ENCODE peak calls at places on chromosomes 13 and 19, in nine cellular contexts. One of them, this sample, is unnamed.

GRCh38 chr19:1827566-1828278 is 15.6 kb upstream of the ATP8B3 start:
- DNase-seq in epithelial cell of esophagus: no peak
- DNase-seq in uterus: no peak
- DNase-seq in CD8-positive, alpha-beta T cell: no peak
- DNase-seq in breast epithelium: no peak
- DNase-seq in fibroblast of the aortic adventitia: no peak
- DNase-seq in colonic mucosa: no peak
- DNase-seq in A549: no peak
- DNase-seq in esophagus muscularis mucosa: no peak
- DNase-seq in this sample: no peak

GRCh38 chr13:73715114-73715909 is 418.9 kb downstream of the KLF12 start:
- DNase-seq in epithelial cell of esophagus: peak
- DNase-seq in uterus: no peak
- DNase-seq in CD8-positive, alpha-beta T cell: peak
- DNase-seq in breast epithelium: no peak
- DNase-seq in fibroblast of the aortic adventitia: no peak
- DNase-seq in colonic mucosa: no peak
- DNase-seq in A549: no peak
- DNase-seq in esophagus muscularis mucosa: peak
- DNase-seq in this sample: peak

GRCh38 chr13:100483836-100484381 is 104.7 kb downstream of the GGACT start:
- DNase-seq in epithelial cell of esophagus: no peak
- DNase-seq in uterus: no peak
- DNase-seq in CD8-positive, alpha-beta T cell: no peak
- DNase-seq in breast epithelium: no peak
- DNase-seq in fibroblast of the aortic adventitia: no peak
- DNase-seq in colonic mucosa: no peak
- DNase-seq in A549: no peak
- DNase-seq in esophagus muscularis mucosa: no peak
- DNase-seq in this sample: no peak

GRCh38 chr13:30789360-30789862 is 54.1 kb downstream of the ALOX5AP start:
- DNase-seq in epithelial cell of esophagus: no peak
- DNase-seq in uterus: no peak
- DNase-seq in CD8-positive, alpha-beta T cell: no peak
- DNase-seq in breast epithelium: no peak
- DNase-seq in fibroblast of the aortic adventitia: no peak
- DNase-seq in colonic mucosa: no peak
- DNase-seq in A549: no peak
- DNase-seq in esophagus muscularis mucosa: no peak
- DNase-seq in this sample: no peak

GRCh38 chr19:49499030-49499670 is 2.9 kb downstream of the RPS11 start:
- DNase-seq in epithelial cell of esophagus: no peak
- DNase-seq in uterus: no peak
- DNase-seq in CD8-positive, alpha-beta T cell: peak
- DNase-seq in breast epithelium: no peak
- DNase-seq in fibroblast of the aortic adventitia: no peak
- DNase-seq in colonic mucosa: no peak
- DNase-seq in A549: no peak
- DNase-seq in esophagus muscularis mucosa: no peak
- DNase-seq in this sample: no peak

GRCh38 chr19:18998276-18998675 is 35.0 kb downstream of the SUGP2 start:
- DNase-seq in epithelial cell of esophagus: no peak
- DNase-seq in uterus: no peak
- DNase-seq in CD8-positive, alpha-beta T cell: no peak
- DNase-seq in breast epithelium: no peak
- DNase-seq in fibroblast of the aortic adventitia: no peak
- DNase-seq in colonic mucosa: no peak
- DNase-seq in A549: no peak
- DNase-seq in esophagus muscularis mucosa: no peak
- DNase-seq in this sample: no peak

GRCh38 chr19:52020506-52020905 is 7.7 kb downstream of the ZNF614 start:
- DNase-seq in epithelial cell of esophagus: no peak
- DNase-seq in uterus: no peak
- DNase-seq in CD8-positive, alpha-beta T cell: no peak
- DNase-seq in breast epithelium: no peak
- DNase-seq in fibroblast of the aortic adventitia: no peak
- DNase-seq in colonic mucosa: no peak
- DNase-seq in A549: no peak
- DNase-seq in esophagus muscularis mucosa: no peak
- DNase-seq in this sample: no peak

GRCh38 chr19:10332158-10332964 is 968 bp downstream of the RAVER1 start:
- DNase-seq in epithelial cell of esophagus: no peak
- DNase-seq in uterus: no peak
- DNase-seq in CD8-positive, alpha-beta T cell: no peak
- DNase-seq in breast epithelium: no peak
- DNase-seq in fibroblast of the aortic adventitia: no peak
- DNase-seq in colonic mucosa: peak
- DNase-seq in A549: no peak
- DNase-seq in esophagus muscularis mucosa: no peak
- DNase-seq in this sample: no peak

GRCh38 chr19:18443406-18443805 is 5.5 kb upstream of the ISYNA1 start:
- DNase-seq in epithelial cell of esophagus: no peak
- DNase-seq in uterus: no peak
- DNase-seq in CD8-positive, alpha-beta T cell: no peak
- DNase-seq in breast epithelium: no peak
- DNase-seq in fibroblast of the aortic adventitia: no peak
- DNase-seq in colonic mucosa: no peak
- DNase-seq in A549: no peak
- DNase-seq in esophagus muscularis mucosa: no peak
- DNase-seq in this sample: no peak

GRCh38 chr13:48874165-48874564 is 101.5 kb upstream of the FNDC3A start:
- DNase-seq in epithelial cell of esophagus: no peak
- DNase-seq in uterus: no peak
- DNase-seq in CD8-positive, alpha-beta T cell: no peak
- DNase-seq in breast epithelium: no peak
- DNase-seq in fibroblast of the aortic adventitia: no peak
- DNase-seq in colonic mucosa: peak
- DNase-seq in A549: no peak
- DNase-seq in esophagus muscularis mucosa: no peak
- DNase-seq in this sample: no peak

GRCh38 chr13:37587236-37587635 is 11.3 kb downstream of the POSTN start:
- DNase-seq in epithelial cell of esophagus: no peak
- DNase-seq in uterus: no peak
- DNase-seq in CD8-positive, alpha-beta T cell: no peak
- DNase-seq in breast epithelium: no peak
- DNase-seq in fibroblast of the aortic adventitia: no peak
- DNase-seq in colonic mucosa: no peak
- DNase-seq in A549: no peak
- DNase-seq in esophagus muscularis mucosa: no peak
- DNase-seq in this sample: no peak

GRCh38 chr13:37392389-37392788 is 206.2 kb downstream of the POSTN start:
- DNase-seq in epithelial cell of esophagus: no peak
- DNase-seq in uterus: no peak
- DNase-seq in CD8-positive, alpha-beta T cell: no peak
- DNase-seq in breast epithelium: no peak
- DNase-seq in fibroblast of the aortic adventitia: no peak
- DNase-seq in colonic mucosa: no peak
- DNase-seq in A549: no peak
- DNase-seq in esophagus muscularis mucosa: no peak
- DNase-seq in this sample: no peak

GRCh38 chr13:38803566-38803965 is 116.7 kb downstream of the FREM2 start:
- DNase-seq in epithelial cell of esophagus: no peak
- DNase-seq in uterus: no peak
- DNase-seq in CD8-positive, alpha-beta T cell: no peak
- DNase-seq in breast epithelium: no peak
- DNase-seq in fibroblast of the aortic adventitia: no peak
- DNase-seq in colonic mucosa: no peak
- DNase-seq in A549: no peak
- DNase-seq in esophagus muscularis mucosa: no peak
- DNase-seq in this sample: no peak

GRCh38 chr13:64753606-64754005 is 2476.5 kb downstream of the PCDH9 start:
- DNase-seq in epithelial cell of esophagus: peak
- DNase-seq in uterus: no peak
- DNase-seq in CD8-positive, alpha-beta T cell: no peak
- DNase-seq in breast epithelium: no peak
- DNase-seq in fibroblast of the aortic adventitia: peak
- DNase-seq in colonic mucosa: no peak
- DNase-seq in A549: no peak
- DNase-seq in esophagus muscularis mucosa: no peak
- DNase-seq in this sample: no peak

GRCh38 chr13:99332456-99332855 is 25.3 kb upstream of the GPR183 start:
- DNase-seq in epithelial cell of esophagus: no peak
- DNase-seq in uterus: no peak
- DNase-seq in CD8-positive, alpha-beta T cell: no peak
- DNase-seq in breast epithelium: no peak
- DNase-seq in fibroblast of the aortic adventitia: no peak
- DNase-seq in colonic mucosa: no peak
- DNase-seq in A549: no peak
- DNase-seq in esophagus muscularis mucosa: peak
- DNase-seq in this sample: no peak

GRCh38 chr19:4373601-4374441 is 26.5 kb downstream of the SH3GL1 start:
- DNase-seq in epithelial cell of esophagus: no peak
- DNase-seq in uterus: peak
- DNase-seq in CD8-positive, alpha-beta T cell: no peak
- DNase-seq in breast epithelium: no peak
- DNase-seq in fibroblast of the aortic adventitia: peak
- DNase-seq in colonic mucosa: no peak
- DNase-seq in A549: no peak
- DNase-seq in esophagus muscularis mucosa: no peak
- DNase-seq in this sample: no peak

GRCh38 chr13:39945226-39945625 is 289.8 kb downstream of the COG6 start:
- DNase-seq in epithelial cell of esophagus: peak
- DNase-seq in uterus: no peak
- DNase-seq in CD8-positive, alpha-beta T cell: no peak
- DNase-seq in breast epithelium: no peak
- DNase-seq in fibroblast of the aortic adventitia: no peak
- DNase-seq in colonic mucosa: no peak
- DNase-seq in A549: no peak
- DNase-seq in esophagus muscularis mucosa: no peak
- DNase-seq in this sample: no peak

GRCh38 chr13:24040835-24041234 is 119.7 kb upstream of the SPATA13 start:
- DNase-seq in epithelial cell of esophagus: no peak
- DNase-seq in uterus: no peak
- DNase-seq in CD8-positive, alpha-beta T cell: no peak
- DNase-seq in breast epithelium: no peak
- DNase-seq in fibroblast of the aortic adventitia: no peak
- DNase-seq in colonic mucosa: no peak
- DNase-seq in A549: no peak
- DNase-seq in esophagus muscularis mucosa: no peak
- DNase-seq in this sample: no peak
- TF ChIP-seq CTCF in epithelial cell of esophagus: no peak
- TF ChIP-seq CTCF in uterus: no peak
- TF ChIP-seq CTCF in CD8-positive, alpha-beta T cell: no peak
- TF ChIP-seq CTCF in breast epithelium: no peak
- TF ChIP-seq CTCF in fibroblast of the aortic adventitia: no peak
- TF ChIP-seq CTCF in colonic mucosa: no peak
- TF ChIP-seq CTCF in A549: no peak
- TF ChIP-seq CTCF in esophagus muscularis mucosa: no peak
- TF ChIP-seq CTCF in this sample: no peak

GRCh38 chr19:6500837-6501739 is 1.0 kb downstream of the TUBB4A start:
- DNase-seq in epithelial cell of esophagus: no peak
- DNase-seq in uterus: no peak
- DNase-seq in CD8-positive, alpha-beta T cell: no peak
- DNase-seq in breast epithelium: no peak
- DNase-seq in fibroblast of the aortic adventitia: no peak
- DNase-seq in colonic mucosa: no peak
- DNase-seq in A549: no peak
- DNase-seq in esophagus muscularis mucosa: no peak
- DNase-seq in this sample: no peak
- H3K4me3 ChIP-seq in epithelial cell of esophagus: no peak
- H3K4me3 ChIP-seq in uterus: no peak
- H3K4me3 ChIP-seq in CD8-positive, alpha-beta T cell: peak
- H3K4me3 ChIP-seq in breast epithelium: no peak
- H3K4me3 ChIP-seq in fibroblast of the aortic adventitia: no peak
- H3K4me3 ChIP-seq in colonic mucosa: no peak
- H3K4me3 ChIP-seq in A549: peak
- H3K4me3 ChIP-seq in esophagus muscularis mucosa: peak
- H3K4me3 ChIP-seq in this sample: peak

GRCh38 chr19:5520501-5520900 is 47.3 kb downstream of the TINCR start:
- DNase-seq in epithelial cell of esophagus: no peak
- DNase-seq in uterus: no peak
- DNase-seq in CD8-positive, alpha-beta T cell: no peak
- DNase-seq in breast epithelium: no peak
- DNase-seq in fibroblast of the aortic adventitia: no peak
- DNase-seq in colonic mucosa: no peak
- DNase-seq in A549: no peak
- DNase-seq in esophagus muscularis mucosa: no peak
- DNase-seq in this sample: no peak

GRCh38 chr19:5514001-5514400 is 53.8 kb downstream of the TINCR start:
- DNase-seq in epithelial cell of esophagus: no peak
- DNase-seq in uterus: no peak
- DNase-seq in CD8-positive, alpha-beta T cell: no peak
- DNase-seq in breast epithelium: no peak
- DNase-seq in fibroblast of the aortic adventitia: no peak
- DNase-seq in colonic mucosa: no peak
- DNase-seq in A549: no peak
- DNase-seq in esophagus muscularis mucosa: no peak
- DNase-seq in this sample: no peak

GRCh38 chr19:5519076-5519475 is 48.7 kb downstream of the TINCR start:
- DNase-seq in epithelial cell of esophagus: no peak
- DNase-seq in uterus: no peak
- DNase-seq in CD8-positive, alpha-beta T cell: no peak
- DNase-seq in breast epithelium: no peak
- DNase-seq in fibroblast of the aortic adventitia: no peak
- DNase-seq in colonic mucosa: no peak
- DNase-seq in A549: no peak
- DNase-seq in esophagus muscularis mucosa: no peak
- DNase-seq in this sample: no peak

DNA sequence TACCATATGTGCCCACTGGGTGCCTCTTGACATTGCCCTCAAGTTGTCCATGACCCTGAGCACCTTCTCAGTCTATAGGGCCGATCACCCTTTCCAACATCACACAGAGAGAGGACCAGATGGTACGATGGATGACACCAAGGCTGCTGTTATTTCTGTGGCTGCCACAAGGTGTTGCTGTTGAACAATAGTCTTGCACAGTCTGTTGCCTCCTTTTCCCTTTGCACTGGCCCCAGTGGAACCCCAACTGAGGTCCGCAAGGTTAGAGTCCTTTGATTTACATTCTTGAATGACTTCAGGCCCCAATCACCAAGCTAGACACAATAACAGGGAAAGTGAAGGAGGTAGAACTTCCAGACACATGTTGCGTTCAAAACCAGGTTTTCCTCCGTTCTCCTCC is 52.0 kb downstream of the TINCR start:
- DNase-seq in epithelial cell of esophagus: no peak
- DNase-seq in uterus: no peak
- DNase-seq in CD8-positive, alpha-beta T cell: no peak
- DNase-seq in breast epithelium: no peak
- DNase-seq in fibroblast of the aortic adventitia: no peak
- DNase-seq in colonic mucosa: no peak
- DNase-seq in A549: no peak
- DNase-seq in esophagus muscularis mucosa: no peak
- DNase-seq in this sample: no peak
- TF ChIP-seq CTCF in epithelial cell of esophagus: peak
- TF ChIP-seq CTCF in uterus: no peak
- TF ChIP-seq CTCF in CD8-positive, alpha-beta T cell: no peak
- TF ChIP-seq CTCF in breast epithelium: no peak
- TF ChIP-seq CTCF in fibroblast of the aortic adventitia: no peak
- TF ChIP-seq CTCF in colonic mucosa: no peak
- TF ChIP-seq CTCF in A549: no peak
- TF ChIP-seq CTCF in esophagus muscularis mucosa: no peak
- TF ChIP-seq CTCF in this sample: no peak

DNA sequence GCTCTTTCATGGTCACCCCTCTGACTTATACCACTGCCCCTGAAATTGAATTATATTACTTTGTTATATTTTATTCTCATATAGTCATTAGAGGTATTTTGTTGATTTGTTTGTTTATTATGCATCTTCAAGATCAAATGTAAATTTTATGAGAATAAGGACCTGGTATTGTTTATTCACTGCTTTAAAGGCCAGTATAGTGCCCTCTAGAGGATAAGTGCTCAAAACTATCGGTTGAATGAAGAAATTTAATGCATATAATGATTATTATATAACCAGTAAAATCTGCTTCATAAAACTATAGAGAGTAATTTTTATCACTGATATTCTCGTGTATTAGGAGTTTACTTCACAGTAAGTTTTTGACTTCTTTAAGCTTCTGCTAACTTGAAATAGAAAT is 1401.9 kb downstream of the SLITRK1 start:
- DNase-seq in epithelial cell of esophagus: peak
- DNase-seq in uterus: no peak
- DNase-seq in CD8-positive, alpha-beta T cell: no peak
- DNase-seq in breast epithelium: no peak
- DNase-seq in fibroblast of the aortic adventitia: no peak
- DNase-seq in colonic mucosa: no peak
- DNase-seq in A549: no peak
- DNase-seq in esophagus muscularis mucosa: no peak
- DNase-seq in this sample: no peak
- H3K4me3 ChIP-seq in epithelial cell of esophagus: no peak
- H3K4me3 ChIP-seq in uterus: no peak
- H3K4me3 ChIP-seq in CD8-positive, alpha-beta T cell: no peak
- H3K4me3 ChIP-seq in breast epithelium: no peak
- H3K4me3 ChIP-seq in fibroblast of the aortic adventitia: no peak
- H3K4me3 ChIP-seq in colonic mucosa: no peak
- H3K4me3 ChIP-seq in A549: no peak
- H3K4me3 ChIP-seq in esophagus muscularis mucosa: no peak
- H3K4me3 ChIP-seq in this sample: no peak